ENCODE peak calls at places on chromosomes 5 and 9, in eight cellular contexts. M is HEK293T, O is midbrain, K is A172, W is IMR-90, X is mesenchymal stem cell, H is nephron progenitor cell, P is GM04503. U is an unnamed sample.

GRCh38 chr5:2299388-2300220 is 416.9 kb upstream of the IRX4 start:
- DNase-seq in M (no peak), O (no peak), K (no peak), W (no peak), X (no peak), H (no peak), P (no peak), U (no peak)

GRCh38 chr9:133459476-133460404 is at the start of gene CACFD1:
- DNase-seq in M (peak; percentile 98), O (peak; percentile 96), K (peak; percentile 95), W (peak; percentile 81), X (peak; percentile 95), H (peak; percentile 99), P (peak; percentile 46), U (peak; percentile 96)

GRCh38 chr5:33941090-33941489 is 4.9 kb downstream of the RXFP3 start:
- DNase-seq in M (no peak), O (no peak), K (no peak), W (no peak), X (no peak), H (no peak), P (no peak), U (no peak)

GRCh38 chr9:94713446-94714185 is 12.9 kb upstream of the AOPEP start:
- DNase-seq in M (no peak), O (no peak), K (no peak), W (no peak), X (no peak), H (no peak), P (peak; percentile 51), U (no peak)

GRCh38 chr5:71734141-71734540 is 15.1 kb downstream of the CARTPT start:
- DNase-seq in M (no peak), O (no peak), K (no peak), W (no peak), X (no peak), H (no peak), P (no peak), U (no peak)

GRCh38 chr5:80229902-80230255 is 26.0 kb downstream of the SERINC5 start:
- DNase-seq in M (no peak), O (no peak), K (no peak), W (no peak), X (peak; percentile 29), H (no peak), P (no peak), U (peak; percentile 38)

GRCh38 chr9:109455391-109455790 is 42.7 kb downstream of the PTPN3 start:
- DNase-seq in M (no peak), O (no peak), K (no peak), W (no peak), X (no peak), H (no peak), P (no peak), U (no peak)

GRCh38 chr5:36950586-36951457 is 74.3 kb downstream of the NIPBL start:
- DNase-seq in M (no peak), O (no peak), K (no peak), W (peak; percentile 64), X (peak; percentile 41), H (no peak), P (peak; percentile 89), U (peak; percentile 65)

GRCh38 chr5:1882337-1883119 is at the start of gene IRX4:
- DNase-seq in M (peak; percentile 49), O (no peak), K (no peak), W (peak; percentile 20), X (no peak), H (peak; percentile 35), P (no peak), U (peak; percentile 14)

GRCh38 chr5:40549611-40550010 is 130.1 kb upstream of the PTGER4 start:
- DNase-seq in M (no peak), O (no peak), K (no peak), W (no peak), X (no peak), H (no peak), P (no peak), U (no peak)

GRCh38 chr5:107698286-107698685 is 27.5 kb upstream of the EFNA5 start:
- DNase-seq in M (no peak), O (no peak), K (no peak), W (peak; percentile 34), X (no peak), H (no peak), P (peak; percentile 43), U (no peak)

GRCh38 chr5:97097348-97098220 is 44.8 kb downstream of the LIX1 start:
- DNase-seq in M (no peak), O (no peak), K (no peak), W (no peak), X (no peak), H (no peak), P (no peak), U (no peak)

GRCh38 chr5:470961-471749 is 28.2 kb downstream of the EXOC3 start:
- DNase-seq in M (no peak), O (no peak), K (no peak), W (no peak), X (peak; percentile 6), H (peak; percentile 2), P (no peak), U (no peak)

GRCh38 chr5:103908327-103909099 is 345.9 kb upstream of the NUDT12 start:
- DNase-seq in M (peak; percentile 33), O (no peak), K (no peak), W (no peak), X (no peak), H (peak; percentile 30), P (no peak), U (peak; percentile 3)

GRCh38 chr5:13955896-13956295 is 11.4 kb upstream of the DNAH5 start:
- DNase-seq in M (no peak), O (no peak), K (peak; percentile 31), W (peak; percentile 70), X (no peak), H (no peak), P (no peak), U (no peak)

GRCh38 chr5:181184845-181185216 is 20.2 kb downstream of the TRIM7 start:
- DNase-seq in M (no peak), O (no peak), K (no peak), W (no peak), X (no peak), H (no peak), P (no peak), U (no peak)

GRCh38 chr5:963673-964531 is 44.7 kb upstream of the NKD2 start:
- DNase-seq in M (no peak), O (no peak), K (no peak), W (peak; percentile 88), X (peak; percentile 93), H (no peak), P (peak; percentile 19), U (no peak)

GRCh38 chr9:115944166-115944948 is 209.2 kb upstream of the PAPPA start:
- DNase-seq in M (no peak), O (no peak), K (no peak), W (peak; percentile 100), X (peak; percentile 100), H (no peak), P (peak; percentile 100), U (peak; percentile 24)

GRCh38 chr5:79186021-79186420 is 49.9 kb upstream of the JMY start:
- DNase-seq in M (no peak), O (no peak), K (no peak), W (no peak), X (no peak), H (no peak), P (no peak), U (no peak)

GRCh38 chr5:53749611-53750010 is 189.2 kb downstream of the NDUFS4 start:
- DNase-seq in M (no peak), O (no peak), K (no peak), W (peak; percentile 21), X (no peak), H (no peak), P (peak; percentile 61), U (no peak)

GRCh38 chr9:81411961-81412360 is 277.4 kb downstream of the TLE1 start:
- DNase-seq in M (no peak), O (no peak), K (peak; percentile 50), W (peak; percentile 65), X (peak; percentile 12), H (no peak), P (no peak), U (peak; percentile 50)

GRCh38 chr9:6506571-6506970 is 93.6 kb downstream of the UHRF2 start:
- DNase-seq in M (no peak), O (no peak), K (no peak), W (peak; percentile 48), X (peak; percentile 39), H (no peak), P (no peak), U (peak; percentile 18)

GRCh38 chr9:68777070-68777763 is 72.2 kb downstream of the PIP5K1B start:
- DNase-seq in M (no peak), O (no peak), K (no peak), W (no peak), X (no peak), H (no peak), P (no peak), U (peak; percentile 29)

GRCh38 chr9:3058409-3058808 is 214.5 kb upstream of the PUM3 start:
- DNase-seq in M (no peak), O (no peak), K (no peak), W (no peak), X (no peak), H (no peak), P (no peak), U (no peak)

GRCh38 chr9:21110708-21111576 is 30.7 kb downstream of the IFNW1 start:
- DNase-seq in M (peak; percentile 70), O (peak; percentile 81), K (peak; percentile 73), W (peak; percentile 82), X (peak; percentile 78), H (peak; percentile 18), P (peak; percentile 26), U (peak; percentile 74)

GRCh38 chr5:141615991-141616715 is 2.6 kb downstream of the DIAPH1 start:
- DNase-seq in M (no peak), O (no peak), K (no peak), W (no peak), X (no peak), H (no peak), P (no peak), U (no peak)

GRCh38 chr9:132548971-132549649 is 33.3 kb upstream of the BARHL1 start:
- DNase-seq in M (no peak), O (no peak), K (peak; percentile 85), W (no peak), X (peak; percentile 51), H (no peak), P (no peak), U (peak; percentile 50)

GRCh38 chr9:18861599-18862546 is 171.1 kb downstream of the SAXO1 start:
- DNase-seq in M (no peak), O (no peak), K (no peak), W (peak; percentile 44), X (no peak), H (peak; percentile 47), P (no peak), U (peak; percentile 30)

GRCh38 chr9:115213777-115214428 is 95.9 kb upstream of the TNC start:
- DNase-seq in M (no peak), O (no peak), K (peak; percentile 79), W (peak; percentile 94), X (peak; percentile 96), H (no peak), P (no peak), U (peak; percentile 95)